ENCODE peak calls at places on chromosomes 5 and 9, in nine cellular contexts. O is tibial artery; Z is PC-3; M is fibroblast of mammary gland; V is kidney epithelial cell; Q is gastrocnemius medialis; F is CD8-positive, alpha-beta T cell; E is GM12865; T is cardiac fibroblast. J is an unnamed sample.

GRCh38 chr9:26216702-26217101 is 538.5 kb upstream of the TUSC1 start:
- DNase-seq in O (no peak), Z (no peak), M (no peak), V (no peak), Q (no peak), F (no peak), E (no peak), T (no peak), J (no peak)

GRCh38 chr5:174735498-174736350 is 11.3 kb downstream of the MSX2 start:
- DNase-seq in O (no peak), Z (peak; percentile 62), M (no peak), V (no peak), Q (no peak), F (no peak), E (no peak), T (no peak), J (peak; percentile 4)

GRCh38 chr5:51033215-51033614 is 350.0 kb upstream of the ISL1 start:
- DNase-seq in O (no peak), Z (no peak), M (no peak), V (no peak), Q (no peak), F (no peak), E (no peak), T (no peak), J (no peak)

GRCh38 chr9:134475051-134475790 is 149.0 kb downstream of the RXRA start:
- DNase-seq in O (peak; percentile 72), Z (no peak), M (peak; percentile 79), V (no peak), Q (peak; percentile 55), F (peak; percentile 32), E (no peak), T (peak; percentile 91), J (peak; percentile 6)

GRCh38 chr5:170974487-170974886 is 112.7 kb downstream of the RANBP17 start:
- DNase-seq in O (no peak), Z (no peak), M (no peak), V (no peak), Q (no peak), F (no peak), E (no peak), T (no peak), J (no peak)

GRCh38 chr5:133274597-133274935 is 222.8 kb downstream of the HSPA4 start:
- DNase-seq in O (no peak), Z (no peak), M (peak; percentile 12), V (no peak), Q (peak; percentile 69), F (no peak), E (no peak), T (no peak), J (no peak)

GRCh38 chr9:69089491-69089890 is 53.9 kb downstream of the FXN start:
- DNase-seq in O (no peak), Z (no peak), M (no peak), V (no peak), Q (no peak), F (no peak), E (no peak), T (no peak), J (no peak)

GRCh38 chr9:16197578-16198370 is 644.9 kb downstream of the CCDC171 start:
- DNase-seq in O (no peak), Z (no peak), M (no peak), V (no peak), Q (no peak), F (no peak), E (no peak), T (no peak), J (no peak)

GRCh38 chr5:30849801-30850370 is 343.6 kb upstream of the CDH6 start:
- DNase-seq in O (no peak), Z (peak; percentile 93), M (no peak), V (peak; percentile 97), Q (no peak), F (no peak), E (no peak), T (no peak), J (peak; percentile 71)

GRCh38 chr9:131275332-131276106 is 791 bp downstream of the FAM78A start:
- DNase-seq in O (no peak), Z (no peak), M (no peak), V (no peak), Q (peak; percentile 82), F (no peak), E (peak; percentile 76), T (no peak), J (no peak)

GRCh38 chr9:86387376-86387775 is 33.2 kb upstream of the TUT7 start:
- DNase-seq in O (no peak), Z (peak; percentile 22), M (no peak), V (no peak), Q (no peak), F (no peak), E (no peak), T (no peak), J (no peak)

GRCh38 chr5:107155667-107156066 is 515.1 kb downstream of the EFNA5 start:
- DNase-seq in O (no peak), Z (no peak), M (no peak), V (no peak), Q (no peak), F (no peak), E (no peak), T (no peak), J (no peak)

GRCh38 chr9:99878651-99879050 is 27.8 kb upstream of the STX17 start:
- DNase-seq in O (no peak), Z (no peak), M (no peak), V (no peak), Q (no peak), F (no peak), E (no peak), T (no peak), J (no peak)

GRCh38 chr5:57408714-57409113 is 73.9 kb downstream of the ACTBL2 start:
- DNase-seq in O (no peak), Z (no peak), M (peak; percentile 68), V (no peak), Q (no peak), F (no peak), E (no peak), T (peak; percentile 90), J (no peak)

GRCh38 chr5:35754481-35754880 is 102.2 kb upstream of the IL7R start:
- DNase-seq in O (no peak), Z (no peak), M (no peak), V (no peak), Q (no peak), F (no peak), E (no peak), T (no peak), J (no peak)

GRCh38 chr5:167720201-167720600 is 571.2 kb upstream of the WWC1 start:
- DNase-seq in O (no peak), Z (no peak), M (peak; percentile 56), V (no peak), Q (no peak), F (no peak), E (no peak), T (no peak), J (no peak)

GRCh38 chr9:33476503-33476902 is 2.8 kb upstream of the NOL6 start:
- DNase-seq in O (no peak), Z (no peak), M (no peak), V (no peak), Q (no peak), F (no peak), E (no peak), T (no peak), J (no peak)

DNA sequence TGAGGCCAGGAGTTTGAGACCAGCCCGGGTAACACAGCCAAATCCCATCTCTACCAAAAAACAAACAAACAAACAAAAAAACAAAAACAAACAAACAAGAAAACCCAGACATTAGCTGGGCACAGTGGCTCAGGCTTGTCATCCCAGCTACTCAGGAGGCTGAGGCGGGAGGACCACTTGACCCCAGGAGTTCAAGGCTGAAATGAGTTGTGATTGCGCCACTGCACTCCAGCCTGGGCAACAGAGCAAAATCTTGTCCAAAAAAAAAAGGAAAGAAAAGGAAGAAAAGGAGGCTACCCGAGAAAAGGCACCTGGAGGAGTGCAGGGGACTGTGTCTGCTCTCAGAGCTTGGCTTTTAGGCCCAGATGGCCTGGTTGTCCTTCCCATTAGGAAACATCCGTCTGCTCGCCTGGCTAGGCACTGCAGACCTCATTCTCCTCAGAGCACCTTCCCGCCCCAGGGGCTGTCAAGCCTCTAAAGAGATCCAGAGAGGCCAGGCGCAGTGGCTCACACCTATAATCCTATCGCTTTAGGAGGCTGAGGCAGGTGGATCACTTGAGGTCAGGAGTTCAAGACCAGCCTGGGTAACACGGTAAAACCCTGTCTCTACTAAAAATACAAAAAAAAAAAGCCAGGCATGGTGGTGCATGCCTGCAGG is 185.3 kb upstream of the IER5L start:
- DNase-seq in O (no peak), Z (no peak), M (no peak), V (no peak), Q (no peak), F (no peak), E (no peak), T (no peak), J (no peak)
- H3K4me3 ChIP-seq in O (no peak overlapping the region), Z (no peak overlapping the region), M (no peak overlapping the region), V (no peak overlapping the region), Q (no peak overlapping the region), F (no peak overlapping the region), E (no peak overlapping the region), T (no peak overlapping the region), J (no peak overlapping the region)

GRCh38 chr5:38290028-38290653 is 31.8 kb downstream of the EGFLAM start:
- DNase-seq in O (no peak), Z (no peak), M (no peak), V (no peak), Q (no peak), F (no peak), E (no peak), T (no peak), J (no peak)
- TF ChIP-seq CTCF in O (no peak), Z (no peak), M (no peak), V (no peak), Q (no peak), F (no peak), E (no peak), T (no peak), J (no peak)

GRCh38 chr9:92189782-92190535 is 74.7 kb upstream of the SPTLC1 start:
- DNase-seq in O (no peak), Z (no peak), M (no peak), V (no peak), Q (no peak), F (no peak), E (no peak), T (no peak), J (no peak)
- H3K4me3 ChIP-seq in O (no peak overlapping the region), Z (no peak overlapping the region), M (no peak overlapping the region), V (no peak overlapping the region), Q (no peak overlapping the region), F (no peak overlapping the region), E (no peak overlapping the region), T (no peak overlapping the region), J (no peak overlapping the region)

DNA sequence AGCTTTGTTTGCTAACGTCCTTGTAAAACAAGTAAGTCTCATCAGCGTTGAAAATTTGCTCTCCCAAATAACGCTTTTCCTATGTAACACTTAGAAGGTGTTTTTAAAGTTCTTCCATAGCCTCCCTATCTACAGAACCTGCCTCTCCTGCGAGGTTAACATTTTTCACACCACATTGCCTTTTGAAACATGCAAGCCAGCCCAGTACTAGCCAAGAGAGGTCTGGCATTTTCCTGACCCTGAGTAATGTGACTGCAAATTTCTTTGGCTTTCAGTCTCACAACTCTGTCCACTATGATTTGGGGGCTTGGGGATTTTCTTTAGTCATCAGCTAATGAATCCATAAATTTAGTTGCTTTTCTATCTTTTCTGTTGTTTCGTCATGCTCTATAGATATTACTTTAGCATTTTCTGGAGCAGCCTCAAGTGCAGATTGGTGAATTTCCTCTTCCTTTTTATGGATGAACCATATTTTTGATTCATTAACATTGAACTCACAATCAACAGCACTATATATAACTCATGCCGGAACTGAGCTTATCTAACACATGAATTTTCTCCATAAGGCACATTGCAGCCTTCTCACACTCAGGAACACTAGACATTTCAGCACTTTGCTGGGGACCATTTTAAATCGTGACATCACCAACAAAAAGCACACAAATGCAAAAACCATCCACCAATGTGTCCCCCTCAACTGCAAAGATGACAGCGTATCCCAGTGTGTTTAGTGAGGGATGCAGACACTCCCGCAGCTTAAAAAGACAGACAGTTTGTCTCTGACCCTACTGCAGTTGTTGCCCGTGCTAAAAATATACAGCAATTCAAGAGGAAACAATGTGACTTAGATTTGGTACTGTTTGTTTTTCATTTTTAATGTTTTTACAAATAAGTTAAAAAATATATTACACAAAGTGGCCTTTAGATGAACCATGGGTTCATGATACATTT is 77.2 kb upstream of the SPATA31C2 start:
- DNase-seq in O (no peak), Z (no peak), M (no peak), V (no peak), Q (no peak), F (no peak), E (no peak), T (no peak), J (no peak)
- TF ChIP-seq CTCF in O (no peak), Z (no peak), M (no peak), V (no peak), Q (no peak), F (no peak), E (no peak), T (no peak), J (no peak)

J was measured in bronchial epithelial cell.